ENCODE peak calls at places on chromosomes 3 and 15, in five cellular contexts. U is H1, V is H9, M is mesenchymal stem cell, A is trophoblast cell. O is an unnamed sample.

GRCh38 chr3:94522488-94522887 is 459.6 kb downstream of the NSUN3 start:
- DNase-seq in A (no peak), V (no peak), M (no peak), U (no peak), O (no peak)

GRCh38 chr3:159764211-159765024 is 224.2 kb upstream of the IL12A start:
- DNase-seq in V (no peak), A (peak; percentile 83), U (peak; percentile 85), M (peak; percentile 90), O (peak; percentile 61)

GRCh38 chr3:57577786-57578185 is 19.4 kb downstream of the ARF4 start:
- DNase-seq in V (no peak), M (no peak), A (no peak), U (no peak), O (no peak)

GRCh38 chr15:68696532-68697363 is 118.0 kb downstream of the CORO2B start:
- DNase-seq in M (no peak), V (no peak), U (no peak), A (no peak), O (no peak)

GRCh38 chr3:65402597-65402996 is 636.1 kb downstream of the MAGI1 start:
- DNase-seq in V (no peak), A (no peak), M (peak; percentile 42), U (no peak), O (no peak)

GRCh38 chr3:36488077-36488789 is 107.9 kb downstream of the STAC start:
- DNase-seq in V (no peak), M (no peak), U (no peak), A (no peak), O (no peak)

GRCh38 chr3:143720381-143720780 is 127.9 kb downstream of the SLC9A9 start:
- DNase-seq in U (no peak), M (no peak), A (no peak), V (no peak), O (no peak)

GRCh38 chr3:58666683-58667082 is at the start of gene FAM3D:
- DNase-seq in U (no peak), A (no peak), V (no peak), M (no peak), O (no peak)

GRCh38 chr3:178205750-178206149 is 330.5 kb upstream of the KCNMB2 start:
- DNase-seq in V (no peak), M (no peak), U (no peak), A (no peak), O (no peak)

GRCh38 chr3:66615643-66616301 is 115.0 kb upstream of the LRIG1 start:
- DNase-seq in M (no peak), A (no peak), U (no peak), V (no peak), O (no peak)

GRCh38 chr15:88894819-88895767 is at the start of gene HAPLN3:
- DNase-seq in A (peak; percentile 44), U (peak; percentile 83), V (peak; percentile 67), M (peak; percentile 29), O (no peak)

GRCh38 chr3:160616721-160617120 is 51.4 kb upstream of the KPNA4 start:
- DNase-seq in A (no peak), M (peak; percentile 42), V (no peak), U (no peak), O (no peak)

GRCh38 chr3:101138817-101139216 is 145.6 kb upstream of the ABI3BP start:
- DNase-seq in M (no peak), V (no peak), A (no peak), U (no peak), O (no peak)

GRCh38 chr3:72847282-72847681 is 963 bp downstream of the SHQ1 start:
- DNase-seq in V (no peak), M (no peak), U (no peak), A (no peak), O (no peak)

GRCh38 chr3:72663429-72663828 is 184.8 kb downstream of the SHQ1 start:
- DNase-seq in A (no peak), U (no peak), V (no peak), M (peak; percentile 19), O (no peak)

GRCh38 chr3:138078901-138079344 is 36.5 kb downstream of the DZIP1L start:
- DNase-seq in U (no peak), V (no peak), M (peak; percentile 87), A (no peak), O (no peak)

GRCh38 chr15:35596261-35596660 is 50.3 kb upstream of the DPH6 start:
- DNase-seq in M (peak; percentile 17), U (no peak), V (no peak), A (no peak), O (no peak)

GRCh38 chr15:74826372-74826819 is at the start of gene CPLX3:
- DNase-seq in A (no peak), U (peak; percentile 84), V (peak; percentile 59), M (peak; percentile 21), O (peak; percentile 53)

GRCh38 chr3:126154391-126155279 is 25.8 kb downstream of the ALDH1L1 start:
- DNase-seq in V (no peak), A (no peak), M (no peak), U (peak; percentile 33), O (no peak)

GRCh38 chr3:188468196-188468595 is 314.2 kb downstream of the LPP start:
- DNase-seq in U (no peak), M (no peak), V (no peak), A (no peak), O (no peak)
- H3K79me1 ChIP-seq in U (no peaks in the 10 kb centered on the region), M (peaks cover 11% of the 10 kb centered on the region), V (no peaks in the 10 kb centered on the region), A (no peaks in the 10 kb centered on the region), O (no peaks in the 10 kb centered on the region)

DNA sequence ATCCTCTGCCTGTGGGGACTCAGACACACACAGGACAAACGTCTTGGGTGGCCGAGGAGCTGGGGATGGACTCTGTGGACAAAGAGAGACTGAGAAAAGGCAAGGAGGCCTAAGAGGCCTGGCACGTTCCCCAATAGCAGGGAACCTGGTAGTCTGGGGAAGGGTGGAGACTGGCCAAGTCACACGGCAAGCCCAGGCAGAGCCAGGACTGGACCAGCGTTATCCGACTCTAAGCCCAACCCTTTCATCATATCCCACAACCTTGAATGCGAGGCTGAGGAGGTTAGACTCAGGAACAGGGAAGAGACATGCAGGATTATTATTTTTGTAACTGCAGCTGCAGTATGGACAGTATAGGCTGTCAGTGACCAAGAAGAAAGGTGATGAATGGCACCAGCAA is 53.4 kb downstream of the SLC6A11 start:
- DNase-seq in U (no peak), A (no peak), M (no peak), V (no peak), O (no peak)
- H2BK12ac ChIP-seq in U (no peak overlapping the region), A (no peak overlapping the region), M (no peak overlapping the region), V (no peak overlapping the region), O (no peak overlapping the region)

GRCh38 chr3:26652157-26652556 is 29.6 kb downstream of the LRRC3B start:
- DNase-seq in U (no peak), A (no peak), M (no peak), V (no peak), O (peak; percentile 40)

GRCh38 chr3:26653811-26654379 is 31.3 kb downstream of the LRRC3B start:
- DNase-seq in M (no peak), V (no peak), A (no peak), U (no peak), O (no peak)

GRCh38 chr3:26657406-26657976 is 34.9 kb downstream of the LRRC3B start:
- DNase-seq in A (no peak), V (no peak), U (no peak), M (no peak), O (no peak)
- H3K4me2 ChIP-seq in A (no peak overlapping the region), V (no peak overlapping the region), U (no peak overlapping the region), M (no peak overlapping the region), O (no peak overlapping the region)

DNA sequence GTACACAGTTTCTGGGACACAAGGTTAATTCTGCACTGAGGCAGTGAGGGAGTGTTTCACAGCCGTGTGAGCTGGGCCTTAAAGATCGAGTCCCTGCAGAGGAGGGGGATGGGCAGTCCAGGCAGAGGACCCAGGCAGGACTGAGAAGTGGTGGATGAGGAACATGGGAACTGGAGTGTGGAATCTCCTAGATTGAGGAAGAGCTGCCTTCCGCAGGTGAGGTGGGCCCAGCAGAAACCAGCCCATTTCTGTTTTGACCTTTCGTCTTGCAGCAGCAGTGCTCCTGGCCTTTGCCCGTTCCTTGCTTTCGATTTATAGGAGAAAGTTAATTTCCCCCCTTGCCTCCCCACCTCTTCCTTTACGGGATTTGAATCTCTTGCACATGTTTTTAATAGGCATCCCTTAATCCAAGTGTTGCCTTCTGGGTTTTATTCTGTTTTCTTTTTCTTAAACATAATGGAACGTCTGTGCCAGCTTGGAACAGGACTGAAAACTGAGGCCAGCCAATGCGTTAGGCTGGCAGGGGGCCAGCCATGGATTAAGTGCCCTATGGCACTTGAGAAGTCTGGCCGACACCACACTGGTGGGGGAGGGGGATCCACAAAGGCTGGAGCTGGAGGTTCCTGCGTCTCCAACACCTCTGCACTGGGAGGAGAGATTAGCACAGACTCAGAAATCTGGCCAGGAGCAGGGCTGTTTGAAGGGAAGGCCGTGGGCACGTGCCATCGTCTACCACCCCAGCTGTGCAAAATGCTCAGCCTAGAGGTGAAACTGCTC is 78.1 kb downstream of the AAGAB start:
- DNase-seq in U (no peak), M (peak; percentile 26), A (no peak), V (no peak), O (no peak)
- H3K79me1 ChIP-seq in U (peaks cover 2% of the 10 kb centered on the region), M (peaks cover 13% of the 10 kb centered on the region), A (peaks cover 29% of the 10 kb centered on the region), V (no peaks in the 10 kb centered on the region), O (peaks cover 2% of the 10 kb centered on the region)

GRCh38 chr3:55818485-55818884 is 331.4 kb upstream of the WNT5A start:
- DNase-seq in A (no peak), V (no peak), M (no peak), U (no peak), O (no peak)
- H2BK12ac ChIP-seq in A (no peak overlapping the region), V (no peak overlapping the region), M (no peak overlapping the region), U (no peak overlapping the region), O (no peak overlapping the region)

GRCh38 chr3:183310936-183311335 is 57.9 kb downstream of the B3GNT5 start:
- DNase-seq in M (no peak), A (no peak), V (no peak), U (no peak), O (no peak)

GRCh38 chr3:183309276-183309675 is 56.2 kb downstream of the B3GNT5 start:
- DNase-seq in M (no peak), V (no peak), U (no peak), A (no peak), O (no peak)

GRCh38 chr3:183308746-183309145 is 55.7 kb downstream of the B3GNT5 start:
- DNase-seq in M (no peak), U (no peak), A (no peak), V (no peak), O (no peak)

GRCh38 chr3:183306798-183307671 is 54.0 kb downstream of the B3GNT5 start:
- DNase-seq in M (peak; percentile 87), V (no peak), A (no peak), U (no peak), O (no peak)

DNA sequence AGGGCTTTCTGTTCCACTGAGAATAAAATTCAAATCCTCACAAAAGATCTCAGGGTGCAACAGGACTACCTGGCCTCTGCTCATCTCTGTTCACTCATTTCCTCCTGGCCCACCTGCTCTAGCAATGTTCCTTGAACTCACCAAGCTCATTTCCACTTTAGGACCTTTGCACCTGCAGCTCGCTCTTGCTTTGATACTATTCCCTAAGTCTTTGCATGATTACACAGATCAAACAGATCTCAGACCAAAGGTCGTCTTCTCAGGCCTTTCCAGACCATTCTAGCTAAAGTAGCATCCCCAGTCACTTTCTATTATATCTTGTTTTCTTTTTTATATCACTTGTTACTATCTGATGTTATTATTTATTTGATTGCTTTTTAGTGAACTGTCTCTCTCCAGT is 54.7 kb downstream of the B3GNT5 start:
- DNase-seq in M (no peak), V (no peak), U (no peak), A (no peak), O (no peak)
- H3K4me2 ChIP-seq in M (no peak overlapping the region), V (no peak overlapping the region), U (no peak overlapping the region), A (no peak overlapping the region), O (no peak overlapping the region)